ENCODE peak calls at places on chromosomes 11 and 22, in five cellular contexts. One of them, this sample, is unnamed.

GRCh38 chr11:133936551-133936950 is 20.2 kb downstream of the IGSF9B start:
- DNase-seq in AG09309: no peak
- DNase-seq in Kasumi-1: no peak
- DNase-seq in aorta: no peak
- DNase-seq in Ammon's horn: no peak
- DNase-seq in this sample: no peak

GRCh38 chr11:95100191-95100648 is 10.6 kb downstream of the ENDOD1 start:
- DNase-seq in AG09309: no peak
- DNase-seq in Kasumi-1: no peak
- DNase-seq in aorta: no peak
- DNase-seq in Ammon's horn: no peak
- DNase-seq in this sample: no peak

GRCh38 chr22:24948356-24949202 is 2.1 kb upstream of the LHFPL7 start:
- DNase-seq in AG09309: no peak
- DNase-seq in Kasumi-1: no peak
- DNase-seq in aorta: no peak
- DNase-seq in Ammon's horn: no peak
- DNase-seq in this sample: no peak

GRCh38 chr11:19237813-19238212 is 2.9 kb downstream of the E2F8 start:
- DNase-seq in AG09309: no peak
- DNase-seq in Kasumi-1: no peak
- DNase-seq in aorta: no peak
- DNase-seq in Ammon's horn: no peak
- DNase-seq in this sample: no peak

GRCh38 chr11:37657645-37658044 is 1059.6 kb upstream of the RAG2 start:
- DNase-seq in AG09309: no peak
- DNase-seq in Kasumi-1: peak; percentile 26
- DNase-seq in aorta: no peak
- DNase-seq in Ammon's horn: no peak
- DNase-seq in this sample: no peak

GRCh38 chr22:43747877-43748276 is 64.2 kb downstream of the EFCAB6 start:
- DNase-seq in AG09309: no peak
- DNase-seq in Kasumi-1: no peak
- DNase-seq in aorta: no peak
- DNase-seq in Ammon's horn: no peak
- DNase-seq in this sample: no peak

GRCh38 chr11:112584674-112585073 is 324.0 kb upstream of the PLET1 start:
- DNase-seq in AG09309: no peak
- DNase-seq in Kasumi-1: no peak
- DNase-seq in aorta: no peak
- DNase-seq in Ammon's horn: no peak
- DNase-seq in this sample: peak; percentile 18

GRCh38 chr11:29119691-29120328 is 897.0 kb downstream of the KCNA4 start:
- DNase-seq in AG09309: peak; percentile 82
- DNase-seq in Kasumi-1: no peak
- DNase-seq in aorta: no peak
- DNase-seq in Ammon's horn: no peak
- DNase-seq in this sample: no peak

GRCh38 chr22:49011769-49012598 is 815.7 kb downstream of the BRD1 start:
- DNase-seq in AG09309: no peak
- DNase-seq in Kasumi-1: no peak
- DNase-seq in aorta: peak; percentile 36
- DNase-seq in Ammon's horn: no peak
- DNase-seq in this sample: no peak

GRCh38 chr11:42170601-42171000 is 711.1 kb upstream of the LRRC4C start:
- DNase-seq in AG09309: no peak
- DNase-seq in Kasumi-1: no peak
- DNase-seq in aorta: no peak
- DNase-seq in Ammon's horn: no peak
- DNase-seq in this sample: no peak

GRCh38 chr11:126391970-126392637 is 36.6 kb downstream of the ST3GAL4 start:
- DNase-seq in AG09309: no peak
- DNase-seq in Kasumi-1: peak; percentile 77
- DNase-seq in aorta: no peak
- DNase-seq in Ammon's horn: peak; percentile 81
- DNase-seq in this sample: no peak

GRCh38 chr11:44301856-44302231 is 8.1 kb downstream of the ALX4 start:
- DNase-seq in AG09309: no peak
- DNase-seq in Kasumi-1: no peak
- DNase-seq in aorta: no peak
- DNase-seq in Ammon's horn: no peak
- DNase-seq in this sample: no peak

GRCh38 chr11:65658174-65659021 is 4.3 kb downstream of the RELA start:
- DNase-seq in AG09309: no peak
- DNase-seq in Kasumi-1: no peak
- DNase-seq in aorta: peak; percentile 36
- DNase-seq in Ammon's horn: no peak
- DNase-seq in this sample: no peak

GRCh38 chr11:70103256-70103975 is 25.3 kb downstream of the ANO1 start:
- DNase-seq in AG09309: no peak
- DNase-seq in Kasumi-1: no peak
- DNase-seq in aorta: no peak
- DNase-seq in Ammon's horn: no peak
- DNase-seq in this sample: no peak

GRCh38 chr11:95134491-95134890 is 44.8 kb downstream of the ENDOD1 start:
- DNase-seq in AG09309: peak; percentile 73
- DNase-seq in Kasumi-1: no peak
- DNase-seq in aorta: no peak
- DNase-seq in Ammon's horn: peak; percentile 62
- DNase-seq in this sample: no peak

GRCh38 chr11:43580735-43581369 is 99.7 kb upstream of the HSD17B12 start:
- DNase-seq in AG09309: no peak
- DNase-seq in Kasumi-1: no peak
- DNase-seq in aorta: no peak
- DNase-seq in Ammon's horn: peak; percentile 65
- DNase-seq in this sample: peak; percentile 39

This sample was measured in nephron progenitor cell.